ENCODE peak calls at places on chromosomes 16 and 17, in seven cellular contexts. X is AG08396; T is naive B cell; L is effector memory CD4-positive, alpha-beta T cell; F is activated CD4-positive, alpha-beta T cell treated with anti-CD3 and anti-CD28 coated beads, Interleukin-2, amount 50 U/mL, for 1 hour; M is endothelial cell; P is C1 segment of cervical spinal cord. G is an unnamed sample.

GRCh38 chr17:34720760-34721159 is 141.4 kb downstream of the TMEM132E start:
- DNase-seq in X (no peak), T (no peak), L (no peak), F (no peak), M (no peak), P (no peak), G (no peak)

GRCh38 chr17:82734987-82735866 is at the start of gene FN3K:
- DNase-seq in X (peak), T (no peak), L (no peak), F (peak), M (peak), P (peak), G (peak)

GRCh38 chr17:46742539-46743270 is 75.8 kb downstream of the WNT3 start:
- DNase-seq in X (peak), T (no peak), L (no peak), F (no peak), M (no peak), P (no peak), G (no peak)

GRCh38 chr16:83781-84615 is 6.0 kb downstream of the MPG start:
- DNase-seq in X (peak), T (no peak), L (no peak), F (no peak), M (no peak), P (no peak), G (no peak)

GRCh38 chr17:1643293-1643998 is 2.1 kb downstream of the SCARF1 start:
- DNase-seq in X (peak), T (peak), L (peak), F (peak), M (peak), P (no peak), G (no peak)

GRCh38 chr17:49752508-49752907 is 11.4 kb downstream of the FAM117A start:
- DNase-seq in X (no peak), T (no peak), L (no peak), F (no peak), M (no peak), P (no peak), G (no peak)

GRCh38 chr16:1196494-1196893 is 28.6 kb downstream of the TPSG1 start:
- DNase-seq in X (no peak), T (no peak), L (no peak), F (no peak), M (no peak), P (no peak), G (no peak)

GRCh38 chr17:70168044-70168978 is 1.0 kb upstream of the KCNJ2 start:
- DNase-seq in X (peak), T (peak), L (no peak), F (no peak), M (peak), P (peak), G (peak)

GRCh38 chr17:42180922-42181850 is at the start of gene KCNH4:
- DNase-seq in X (peak), T (peak), L (peak), F (peak), M (peak), P (no peak), G (peak)

GRCh38 chr17:8785547-8786412 is 13.4 kb downstream of the MFSD6L start:
- DNase-seq in X (peak), T (peak), L (peak), F (peak), M (peak), P (peak), G (peak)

GRCh38 chr17:8935194-8935593 is 30.3 kb downstream of the PIK3R5 start:
- DNase-seq in X (no peak), T (no peak), L (peak), F (peak), M (no peak), P (no peak), G (no peak)

GRCh38 chr16:1770328-1771071 is 843 bp downstream of the NME3 start:
- DNase-seq in X (peak), T (peak), L (peak), F (peak), M (no peak), P (peak), G (peak)

GRCh38 chr17:61837175-61838051 is 25.9 kb downstream of the BRIP1 start:
- DNase-seq in X (peak), T (peak), L (peak), F (peak), M (peak), P (no peak), G (peak)

GRCh38 chr17:36889955-36890354 is 47.3 kb upstream of the LHX1 start:
- DNase-seq in X (no peak), T (no peak), L (no peak), F (no peak), M (no peak), P (no peak), G (no peak)

GRCh38 chr17:57986841-57987581 is 1.0 kb downstream of the VEZF1 start:
- DNase-seq in X (peak), T (no peak), L (peak), F (peak), M (peak), P (no peak), G (no peak)

GRCh38 chr17:50352072-50352692 is 6.3 kb downstream of the XYLT2 start:
- DNase-seq in X (no peak), T (no peak), L (no peak), F (no peak), M (no peak), P (no peak), G (no peak)

GRCh38 chr16:10983175-10983558 is 38.8 kb downstream of the CLEC16A start:
- DNase-seq in X (no peak), T (no peak), L (no peak), F (peak), M (no peak), P (no peak), G (no peak)

GRCh38 chr16:3094289-3095027 is 4.6 kb downstream of the ZSCAN10 start:
- DNase-seq in X (peak), T (peak), L (peak), F (peak), M (peak), P (no peak), G (no peak)

GRCh38 chr17:50173335-50173941 is 7.6 kb downstream of the SGCA start:
- DNase-seq in X (peak), T (no peak), L (no peak), F (no peak), M (no peak), P (no peak), G (peak)

GRCh38 chr17:9408381-9408780 is 167.2 kb downstream of the STX8 start:
- DNase-seq in X (no peak), T (no peak), L (no peak), F (no peak), M (no peak), P (no peak), G (no peak)

GRCh38 chr16:84834403-84834772 is 14.6 kb downstream of the CRISPLD2 start:
- DNase-seq in X (no peak), T (no peak), L (no peak), F (no peak), M (no peak), P (no peak), G (no peak)

GRCh38 chr16:71778780-71779179 is 29.9 kb downstream of the AP1G1 start:
- DNase-seq in X (no peak), T (no peak), L (no peak), F (no peak), M (no peak), P (no peak), G (no peak)

GRCh38 chr17:71188811-71189492 is 931.9 kb upstream of the SOX9 start:
- DNase-seq in X (peak), T (no peak), L (no peak), F (no peak), M (no peak), P (no peak), G (no peak)

G was measured in tibial nerve.